ENCODE peak calls at places on chromosomes 13 and 19, in four cellular contexts. Z, E, U and R are unnamed samples.

GRCh38 chr19:55080121-55080914 is 4.6 kb downstream of the EPS8L1 start:
- DNase-seq in Z (no peak), E (peak), U (peak), R (peak)

GRCh38 chr13:41915096-41915495 is 45.8 kb downstream of the VWA8 start:
- DNase-seq in Z (no peak), E (peak), U (no peak), R (no peak)

GRCh38 chr13:28602580-28602979 is 56.4 kb upstream of the POMP start:
- DNase-seq in Z (no peak), E (no peak), U (no peak), R (no peak)

GRCh38 chr13:46104868-46105267 is at the start of gene CPB2:
- DNase-seq in Z (no peak), E (no peak), U (no peak), R (no peak)

GRCh38 chr19:32397736-32398135 is 7.8 kb upstream of the DPY19L3 start:
- DNase-seq in Z (no peak), E (peak), U (no peak), R (no peak)

GRCh38 chr13:23628765-23629565 is 58.8 kb downstream of the TNFRSF19 start:
- DNase-seq in Z (no peak), E (no peak), U (no peak), R (no peak)

GRCh38 chr19:17542042-17542441 is 13.4 kb upstream of the COLGALT1 start:
- DNase-seq in Z (no peak), E (no peak), U (no peak), R (no peak)

GRCh38 chr19:50328257-50329145 is 676 bp downstream of the KCNC3 start:
- DNase-seq in Z (no peak), E (no peak), U (no peak), R (peak)

GRCh38 chr13:87669379-87669978 is 1.7 kb upstream of the SLITRK5 start:
- DNase-seq in Z (no peak), E (peak), U (no peak), R (no peak)

GRCh38 chr19:28388988-28389387 is 824.0 kb downstream of the UQCRFS1 start:
- DNase-seq in Z (no peak), E (no peak), U (no peak), R (no peak)

GRCh38 chr19:48511800-48512503 is at the start of gene LMTK3:
- DNase-seq in Z (peak), E (no peak), U (no peak), R (no peak)

GRCh38 chr13:41905600-41906254 is 55.2 kb downstream of the VWA8 start:
- DNase-seq in Z (no peak), E (peak), U (no peak), R (no peak)

GRCh38 chr13:30660796-30661195 is 43.1 kb downstream of the USPL1 start:
- DNase-seq in Z (no peak), E (no peak), U (no peak), R (no peak)

GRCh38 chr19:23071087-23071511 is 45.7 kb upstream of the ZNF730 start:
- DNase-seq in Z (no peak), E (no peak), U (no peak), R (no peak)

DNA sequence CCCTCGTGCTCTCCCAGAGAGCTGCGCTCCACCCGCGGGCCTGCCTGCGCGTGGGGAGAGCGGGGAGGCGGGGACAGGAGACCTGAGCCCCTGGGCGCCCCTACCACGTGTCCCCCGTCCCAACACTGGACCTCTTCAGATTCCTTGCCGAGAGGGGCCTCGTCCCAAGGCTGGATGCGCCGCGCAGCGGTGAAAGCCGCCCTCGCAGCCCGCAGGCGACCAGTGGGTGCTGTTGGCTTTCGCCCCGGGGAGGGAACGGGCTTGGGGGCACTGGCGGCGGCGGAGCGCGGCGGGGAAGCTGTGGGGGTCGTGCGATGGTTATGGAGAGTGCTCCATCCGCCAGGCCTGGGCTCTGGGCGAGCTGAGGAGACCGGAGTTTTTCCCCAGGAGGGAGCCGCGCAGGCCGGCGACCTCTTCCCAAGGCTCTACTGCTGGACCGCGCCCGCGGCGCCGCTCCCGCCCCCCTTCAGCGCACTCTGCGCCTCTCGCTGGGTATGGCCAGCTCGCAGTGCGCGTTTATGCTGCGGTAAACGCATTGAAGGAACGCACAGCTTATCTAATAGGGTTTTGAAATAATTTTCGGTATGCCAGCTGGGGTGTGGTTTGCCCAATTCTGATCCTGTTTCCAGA is 17.2 kb upstream of the RNF17 start:
- DNase-seq in Z (no peak), E (no peak), U (peak), R (no peak)
- TF ChIP-seq CTCF in Z (no peak), E (no peak), U (no peak), R (no peak)

GRCh38 chr19:2309734-2310362 is 1.9 kb upstream of the LINGO3 start:
- DNase-seq in Z (peak), E (peak), U (no peak), R (no peak)
- TF ChIP-seq CTCF in Z (no peak), E (no peak), U (no peak), R (no peak)

GRCh38 chr13:113904411-113904810 is 40.5 kb upstream of the GAS6 start:
- DNase-seq in Z (peak), E (peak), U (no peak), R (no peak)
- TF ChIP-seq CTCF in Z (peak), E (peak), U (peak), R (no peak)

GRCh38 chr19:51712461-51713081 is 11.2 kb downstream of the HAS1 start:
- DNase-seq in Z (no peak), E (peak), U (no peak), R (no peak)
- TF ChIP-seq CTCF in Z (peak), E (peak), U (peak), R (no peak)

DNA sequence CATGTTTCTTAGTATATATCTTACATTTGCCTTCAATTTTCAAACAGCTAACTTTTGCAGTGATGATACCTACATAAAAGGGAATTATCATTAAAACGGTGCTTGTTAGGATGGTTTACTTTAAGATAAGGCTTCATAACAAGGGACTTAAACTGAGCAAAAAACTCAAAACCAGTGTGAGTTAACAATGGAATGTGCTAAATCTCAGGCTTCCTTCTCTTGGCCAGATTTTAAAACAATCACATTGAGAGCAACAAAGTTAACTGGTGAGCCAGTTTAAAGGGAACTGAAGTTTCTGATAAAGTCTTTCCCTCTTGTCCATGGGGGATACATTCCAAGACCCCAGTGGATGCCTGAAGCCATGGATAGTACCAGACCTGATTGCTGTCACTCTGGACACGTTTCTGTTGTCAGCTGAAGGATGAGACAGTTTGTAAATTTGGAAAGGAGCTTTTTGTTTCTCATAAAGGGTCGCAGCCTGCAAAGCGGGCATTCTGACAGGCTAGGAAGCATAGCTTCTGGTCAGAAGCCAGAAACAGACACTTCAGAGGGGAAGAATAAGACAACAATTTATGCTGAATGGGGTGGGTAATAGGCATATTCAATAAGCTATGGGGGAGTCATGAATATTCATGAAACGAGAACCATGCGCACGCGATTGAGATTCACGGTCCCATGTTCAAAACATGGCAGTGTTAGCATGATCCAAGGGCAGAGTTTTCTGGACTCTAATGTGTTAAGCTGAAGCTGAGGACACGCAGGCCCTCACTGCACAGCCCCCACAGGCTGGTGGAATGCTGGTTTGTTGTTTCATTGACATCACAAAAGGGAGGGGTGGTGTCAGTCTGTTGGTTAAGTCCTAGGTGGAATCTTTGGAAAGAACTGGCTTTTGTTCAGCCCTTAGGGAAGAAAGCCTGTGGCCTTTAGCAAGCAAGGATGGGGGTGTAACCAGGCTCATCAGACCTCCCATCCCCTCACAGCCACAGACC is 150.6 kb upstream of the RNF113B start:
- DNase-seq in Z (no peak), E (peak), U (no peak), R (no peak)
- TF ChIP-seq CTCF in Z (no peak), E (no peak), U (no peak), R (no peak)